ENCODE peak calls at places on chromosomes 3 and 15, in nine cellular contexts. One of them, this sample, is unnamed.

GRCh38 chr15:100429116-100429728 is 87.4 kb upstream of the ADAMTS17 start:
- DNase-seq in A172: no peak
- DNase-seq in NAMALWA: no peak
- DNase-seq in Peyer's patch: no peak
- DNase-seq in T follicular helper cell: no peak
- DNase-seq in naive B cell: no peak
- DNase-seq in nucleus accumbens: no peak
- DNase-seq in ELR: no peak
- DNase-seq in suprapubic skin: no peak
- DNase-seq in this sample: no peak

GRCh38 chr15:39591896-39592315 is 11.0 kb downstream of the THBS1 start:
- DNase-seq in A172: no peak
- DNase-seq in NAMALWA: no peak
- DNase-seq in Peyer's patch: no peak
- DNase-seq in T follicular helper cell: no peak
- DNase-seq in naive B cell: no peak
- DNase-seq in nucleus accumbens: no peak
- DNase-seq in ELR: peak
- DNase-seq in suprapubic skin: no peak
- DNase-seq in this sample: no peak

GRCh38 chr15:48471073-48471472 is 139.8 kb downstream of the DUT start:
- DNase-seq in A172: no peak
- DNase-seq in NAMALWA: no peak
- DNase-seq in Peyer's patch: no peak
- DNase-seq in T follicular helper cell: no peak
- DNase-seq in naive B cell: no peak
- DNase-seq in nucleus accumbens: no peak
- DNase-seq in ELR: no peak
- DNase-seq in suprapubic skin: no peak
- DNase-seq in this sample: no peak

GRCh38 chr3:197592361-197593045 is 36.7 kb upstream of the BDH1 start:
- DNase-seq in A172: no peak
- DNase-seq in NAMALWA: no peak
- DNase-seq in Peyer's patch: no peak
- DNase-seq in T follicular helper cell: no peak
- DNase-seq in naive B cell: no peak
- DNase-seq in nucleus accumbens: no peak
- DNase-seq in ELR: no peak
- DNase-seq in suprapubic skin: no peak
- DNase-seq in this sample: no peak

GRCh38 chr15:52678468-52679231 is 538 bp downstream of the ATOSA start:
- DNase-seq in A172: peak
- DNase-seq in NAMALWA: peak
- DNase-seq in Peyer's patch: peak
- DNase-seq in T follicular helper cell: peak
- DNase-seq in naive B cell: peak
- DNase-seq in nucleus accumbens: no peak
- DNase-seq in ELR: peak
- DNase-seq in suprapubic skin: peak
- DNase-seq in this sample: peak

GRCh38 chr15:81101894-81102815 is 31.9 kb upstream of the CFAP161 start:
- DNase-seq in A172: no peak
- DNase-seq in NAMALWA: no peak
- DNase-seq in Peyer's patch: no peak
- DNase-seq in T follicular helper cell: no peak
- DNase-seq in naive B cell: no peak
- DNase-seq in nucleus accumbens: no peak
- DNase-seq in ELR: no peak
- DNase-seq in suprapubic skin: no peak
- DNase-seq in this sample: no peak

GRCh38 chr3:173825731-173826130 is 428.2 kb downstream of the NLGN1 start:
- DNase-seq in A172: peak
- DNase-seq in NAMALWA: no peak
- DNase-seq in Peyer's patch: no peak
- DNase-seq in T follicular helper cell: no peak
- DNase-seq in naive B cell: no peak
- DNase-seq in nucleus accumbens: no peak
- DNase-seq in ELR: peak
- DNase-seq in suprapubic skin: no peak
- DNase-seq in this sample: no peak

GRCh38 chr15:60975203-60975602 is 253.9 kb downstream of the RORA start:
- DNase-seq in A172: no peak
- DNase-seq in NAMALWA: no peak
- DNase-seq in Peyer's patch: no peak
- DNase-seq in T follicular helper cell: no peak
- DNase-seq in naive B cell: no peak
- DNase-seq in nucleus accumbens: no peak
- DNase-seq in ELR: no peak
- DNase-seq in suprapubic skin: no peak
- DNase-seq in this sample: no peak

GRCh38 chr3:127212711-127213110 is 19.8 kb downstream of the PRR23E start:
- DNase-seq in A172: no peak
- DNase-seq in NAMALWA: no peak
- DNase-seq in Peyer's patch: no peak
- DNase-seq in T follicular helper cell: no peak
- DNase-seq in naive B cell: no peak
- DNase-seq in nucleus accumbens: no peak
- DNase-seq in ELR: no peak
- DNase-seq in suprapubic skin: no peak
- DNase-seq in this sample: no peak

GRCh38 chr3:124315215-124316033 is 323.5 kb upstream of the ROPN1 start:
- DNase-seq in A172: peak
- DNase-seq in NAMALWA: no peak
- DNase-seq in Peyer's patch: peak
- DNase-seq in T follicular helper cell: no peak
- DNase-seq in naive B cell: no peak
- DNase-seq in nucleus accumbens: no peak
- DNase-seq in ELR: peak
- DNase-seq in suprapubic skin: no peak
- DNase-seq in this sample: no peak

GRCh38 chr3:175535351-175535750 is 676.2 kb downstream of the NAALADL2 start:
- DNase-seq in A172: no peak
- DNase-seq in NAMALWA: no peak
- DNase-seq in Peyer's patch: no peak
- DNase-seq in T follicular helper cell: no peak
- DNase-seq in naive B cell: no peak
- DNase-seq in nucleus accumbens: no peak
- DNase-seq in ELR: no peak
- DNase-seq in suprapubic skin: no peak
- DNase-seq in this sample: no peak

GRCh38 chr3:193980905-193981304 is 155.0 kb upstream of the HES1 start:
- DNase-seq in A172: no peak
- DNase-seq in NAMALWA: no peak
- DNase-seq in Peyer's patch: no peak
- DNase-seq in T follicular helper cell: no peak
- DNase-seq in naive B cell: no peak
- DNase-seq in nucleus accumbens: no peak
- DNase-seq in ELR: no peak
- DNase-seq in suprapubic skin: no peak
- DNase-seq in this sample: no peak

GRCh38 chr15:43423793-43424192 is 52.9 kb downstream of the TUBGCP4 start:
- DNase-seq in A172: peak
- DNase-seq in NAMALWA: no peak
- DNase-seq in Peyer's patch: no peak
- DNase-seq in T follicular helper cell: no peak
- DNase-seq in naive B cell: no peak
- DNase-seq in nucleus accumbens: no peak
- DNase-seq in ELR: peak
- DNase-seq in suprapubic skin: no peak
- DNase-seq in this sample: no peak

GRCh38 chr15:64462492-64462891 is 2.1 kb downstream of the ZNF609 start:
- DNase-seq in A172: no peak
- DNase-seq in NAMALWA: no peak
- DNase-seq in Peyer's patch: no peak
- DNase-seq in T follicular helper cell: no peak
- DNase-seq in naive B cell: no peak
- DNase-seq in nucleus accumbens: no peak
- DNase-seq in ELR: no peak
- DNase-seq in suprapubic skin: no peak
- DNase-seq in this sample: no peak

GRCh38 chr3:127159547-127159946 is 33.4 kb upstream of the PRR23E start:
- DNase-seq in A172: no peak
- DNase-seq in NAMALWA: no peak
- DNase-seq in Peyer's patch: no peak
- DNase-seq in T follicular helper cell: no peak
- DNase-seq in naive B cell: no peak
- DNase-seq in nucleus accumbens: no peak
- DNase-seq in ELR: no peak
- DNase-seq in suprapubic skin: no peak
- DNase-seq in this sample: no peak

GRCh38 chr3:190458040-190458439 is 8.3 kb upstream of the TMEM207 start:
- DNase-seq in A172: no peak
- DNase-seq in NAMALWA: no peak
- DNase-seq in Peyer's patch: no peak
- DNase-seq in T follicular helper cell: no peak
- DNase-seq in naive B cell: no peak
- DNase-seq in nucleus accumbens: no peak
- DNase-seq in ELR: peak
- DNase-seq in suprapubic skin: no peak
- DNase-seq in this sample: no peak

GRCh38 chr3:139332092-139332491 is 11.7 kb upstream of the MRPS22 start:
- DNase-seq in A172: no peak
- DNase-seq in NAMALWA: no peak
- DNase-seq in Peyer's patch: no peak
- DNase-seq in T follicular helper cell: no peak
- DNase-seq in naive B cell: no peak
- DNase-seq in nucleus accumbens: no peak
- DNase-seq in ELR: no peak
- DNase-seq in suprapubic skin: no peak
- DNase-seq in this sample: no peak

GRCh38 chr3:177554900-177555759 is 357.8 kb upstream of the TBL1XR1 start:
- DNase-seq in A172: peak
- DNase-seq in NAMALWA: no peak
- DNase-seq in Peyer's patch: no peak
- DNase-seq in T follicular helper cell: no peak
- DNase-seq in naive B cell: no peak
- DNase-seq in nucleus accumbens: no peak
- DNase-seq in ELR: peak
- DNase-seq in suprapubic skin: no peak
- DNase-seq in this sample: no peak

GRCh38 chr15:101296418-101297405 is 1.7 kb upstream of the SNRPA1 start:
- DNase-seq in A172: peak
- DNase-seq in NAMALWA: no peak
- DNase-seq in Peyer's patch: no peak
- DNase-seq in T follicular helper cell: no peak
- DNase-seq in naive B cell: no peak
- DNase-seq in nucleus accumbens: no peak
- DNase-seq in ELR: peak
- DNase-seq in suprapubic skin: no peak
- DNase-seq in this sample: no peak

GRCh38 chr15:101698314-101698713 is 26.0 kb downstream of the TARS3 start:
- DNase-seq in A172: no peak
- DNase-seq in NAMALWA: no peak
- DNase-seq in Peyer's patch: no peak
- DNase-seq in T follicular helper cell: no peak
- DNase-seq in naive B cell: no peak
- DNase-seq in nucleus accumbens: no peak
- DNase-seq in ELR: peak
- DNase-seq in suprapubic skin: no peak
- DNase-seq in this sample: no peak

GRCh38 chr15:74542192-74543042 is 1.4 kb downstream of the ARID3B start:
- DNase-seq in A172: no peak
- DNase-seq in NAMALWA: no peak
- DNase-seq in Peyer's patch: no peak
- DNase-seq in T follicular helper cell: no peak
- DNase-seq in naive B cell: no peak
- DNase-seq in nucleus accumbens: no peak
- DNase-seq in ELR: no peak
- DNase-seq in suprapubic skin: no peak
- DNase-seq in this sample: no peak

GRCh38 chr3:98890181-98890882 is 11.2 kb downstream of the DCBLD2 start:
- DNase-seq in A172: peak
- DNase-seq in NAMALWA: no peak
- DNase-seq in Peyer's patch: no peak
- DNase-seq in T follicular helper cell: no peak
- DNase-seq in naive B cell: no peak
- DNase-seq in nucleus accumbens: no peak
- DNase-seq in ELR: no peak
- DNase-seq in suprapubic skin: no peak
- DNase-seq in this sample: no peak

GRCh38 chr15:46441294-46442062 is 806.6 kb downstream of the SQOR start:
- DNase-seq in A172: peak
- DNase-seq in NAMALWA: no peak
- DNase-seq in Peyer's patch: no peak
- DNase-seq in T follicular helper cell: no peak
- DNase-seq in naive B cell: no peak
- DNase-seq in nucleus accumbens: no peak
- DNase-seq in ELR: peak
- DNase-seq in suprapubic skin: no peak
- DNase-seq in this sample: no peak

GRCh38 chr3:172246107-172246870 is 202.0 kb downstream of the GHSR start:
- DNase-seq in A172: no peak
- DNase-seq in NAMALWA: no peak
- DNase-seq in Peyer's patch: no peak
- DNase-seq in T follicular helper cell: no peak
- DNase-seq in naive B cell: no peak
- DNase-seq in nucleus accumbens: no peak
- DNase-seq in ELR: no peak
- DNase-seq in suprapubic skin: no peak
- DNase-seq in this sample: no peak

GRCh38 chr3:32841875-32842505 is 24.2 kb downstream of the TRIM71 start:
- DNase-seq in A172: peak
- DNase-seq in NAMALWA: no peak
- DNase-seq in Peyer's patch: no peak
- DNase-seq in T follicular helper cell: no peak
- DNase-seq in naive B cell: no peak
- DNase-seq in nucleus accumbens: no peak
- DNase-seq in ELR: peak
- DNase-seq in suprapubic skin: no peak
- DNase-seq in this sample: no peak

GRCh38 chr15:63928185-63928852 is 94.6 kb upstream of the HERC1 start:
- DNase-seq in A172: no peak
- DNase-seq in NAMALWA: no peak
- DNase-seq in Peyer's patch: no peak
- DNase-seq in T follicular helper cell: no peak
- DNase-seq in naive B cell: no peak
- DNase-seq in nucleus accumbens: no peak
- DNase-seq in ELR: no peak
- DNase-seq in suprapubic skin: peak
- DNase-seq in this sample: no peak

GRCh38 chr3:138767498-138768104 is 67.1 kb downstream of the PIK3CB start:
- DNase-seq in A172: no peak
- DNase-seq in NAMALWA: no peak
- DNase-seq in Peyer's patch: no peak
- DNase-seq in T follicular helper cell: no peak
- DNase-seq in naive B cell: no peak
- DNase-seq in nucleus accumbens: no peak
- DNase-seq in ELR: no peak
- DNase-seq in suprapubic skin: no peak
- DNase-seq in this sample: no peak

GRCh38 chr3:56189486-56189985 is 278.7 kb downstream of the ERC2 start:
- DNase-seq in A172: no peak
- DNase-seq in NAMALWA: no peak
- DNase-seq in Peyer's patch: no peak
- DNase-seq in T follicular helper cell: no peak
- DNase-seq in naive B cell: no peak
- DNase-seq in nucleus accumbens: no peak
- DNase-seq in ELR: no peak
- DNase-seq in suprapubic skin: no peak
- DNase-seq in this sample: no peak

GRCh38 chr3:159189994-159190669 is 388.3 kb downstream of the MFSD1 start:
- DNase-seq in A172: peak
- DNase-seq in NAMALWA: no peak
- DNase-seq in Peyer's patch: no peak
- DNase-seq in T follicular helper cell: no peak
- DNase-seq in naive B cell: no peak
- DNase-seq in nucleus accumbens: no peak
- DNase-seq in ELR: peak
- DNase-seq in suprapubic skin: no peak
- DNase-seq in this sample: no peak

GRCh38 chr3:102036015-102036414 is 186.7 kb downstream of the NFKBIZ start:
- DNase-seq in A172: no peak
- DNase-seq in NAMALWA: peak
- DNase-seq in Peyer's patch: no peak
- DNase-seq in T follicular helper cell: no peak
- DNase-seq in naive B cell: peak
- DNase-seq in nucleus accumbens: no peak
- DNase-seq in ELR: no peak
- DNase-seq in suprapubic skin: no peak
- DNase-seq in this sample: no peak

GRCh38 chr15:85753791-85754452 is 40.8 kb downstream of the KLHL25 start:
- DNase-seq in A172: no peak
- DNase-seq in NAMALWA: no peak
- DNase-seq in Peyer's patch: peak
- DNase-seq in T follicular helper cell: no peak
- DNase-seq in naive B cell: no peak
- DNase-seq in nucleus accumbens: no peak
- DNase-seq in ELR: no peak
- DNase-seq in suprapubic skin: peak
- DNase-seq in this sample: no peak